ENCODE peak calls at places on chromosomes 3 and 15, in eight cellular contexts. T is thyroid gland; Q is foreskin fibroblast; E is CD8-positive, alpha-beta T cell; U is psoas muscle; Z is BJ; D is neural progenitor cell; K is IMR-90. M is an unnamed sample.

GRCh38 chr15:82767163-82767829 is 38.6 kb downstream of the FSD2 start:
- DNase-seq in T (no peak), Q (no peak), E (no peak), U (no peak), Z (no peak), D (no peak), K (no peak), M (no peak)

GRCh38 chr3:13019243-13019701 is 54.0 kb downstream of the IQSEC1 start:
- DNase-seq in T (peak), Q (peak), E (no peak), U (peak), Z (peak), D (peak), K (peak), M (no peak)

GRCh38 chr3:175337631-175338030 is 478.5 kb downstream of the NAALADL2 start:
- DNase-seq in T (no peak), Q (no peak), E (no peak), U (no peak), Z (no peak), D (no peak), K (no peak), M (no peak)

GRCh38 chr3:156725706-156726105 is 51.3 kb downstream of the TIPARP start:
- DNase-seq in T (no peak), Q (no peak), E (no peak), U (no peak), Z (no peak), D (no peak), K (no peak), M (no peak)

GRCh38 chr3:184601576-184602405 is 40.2 kb downstream of the EPHB3 start:
- DNase-seq in T (no peak), Q (no peak), E (no peak), U (peak), Z (no peak), D (peak), K (no peak), M (no peak)

GRCh38 chr3:48372377-48372770 is 355 bp downstream of the FBXW12 start:
- DNase-seq in T (no peak), Q (no peak), E (no peak), U (no peak), Z (no peak), D (no peak), K (no peak), M (no peak)

GRCh38 chr3:40899286-40899712 is 300.0 kb upstream of the CTNNB1 start:
- DNase-seq in T (no peak), Q (no peak), E (no peak), U (no peak), Z (no peak), D (no peak), K (no peak), M (no peak)

GRCh38 chr15:96390986-96391385 is 60.5 kb downstream of the NR2F2 start:
- DNase-seq in T (no peak), Q (no peak), E (no peak), U (no peak), Z (no peak), D (no peak), K (no peak), M (no peak)

GRCh38 chr3:155086041-155086440 is 5.9 kb downstream of the MME start:
- DNase-seq in T (no peak), Q (no peak), E (no peak), U (no peak), Z (no peak), D (no peak), K (no peak), M (no peak)

GRCh38 chr3:143040264-143040879 is 39.0 kb downstream of the U2SURP start:
- DNase-seq in T (no peak), Q (peak), E (no peak), U (no peak), Z (no peak), D (peak), K (peak), M (no peak)

GRCh38 chr15:71747128-71748083 is 62.9 kb upstream of the NR2E3 start:
- DNase-seq in T (no peak), Q (peak), E (no peak), U (no peak), Z (peak), D (no peak), K (peak), M (no peak)

GRCh38 chr3:99878005-99878404 is 60.3 kb downstream of the CMSS1 start:
- DNase-seq in T (no peak), Q (peak), E (no peak), U (no peak), Z (no peak), D (no peak), K (peak), M (no peak)

GRCh38 chr3:33636125-33636855 is 81.8 kb downstream of the CLASP2 start:
- DNase-seq in T (no peak), Q (peak), E (no peak), U (no peak), Z (no peak), D (peak), K (peak), M (no peak)

GRCh38 chr3:9932843-9933560 is 632 bp upstream of the CRELD1 start:
- DNase-seq in T (peak), Q (peak), E (peak), U (peak), Z (no peak), D (peak), K (peak), M (peak)

GRCh38 chr3:128554100-128554464 is 61.1 kb upstream of the GATA2 start:
- DNase-seq in T (no peak), Q (no peak), E (no peak), U (no peak), Z (no peak), D (no peak), K (peak), M (no peak)

GRCh38 chr3:162134571-162134970 is 638.0 kb downstream of the OTOL1 start:
- DNase-seq in T (no peak), Q (peak), E (no peak), U (no peak), Z (no peak), D (no peak), K (no peak), M (no peak)

GRCh38 chr15:87949214-87949933 is 307.2 kb downstream of the NTRK3 start:
- DNase-seq in T (no peak), Q (no peak), E (no peak), U (no peak), Z (no peak), D (no peak), K (no peak), M (no peak)

GRCh38 chr3:28267984-28268849 is 26.8 kb downstream of the CMC1 start:
- DNase-seq in T (no peak), Q (peak), E (no peak), U (no peak), Z (no peak), D (no peak), K (no peak), M (no peak)

GRCh38 chr3:71890356-71890931 is 105.5 kb upstream of the PROK2 start:
- DNase-seq in T (peak), Q (no peak), E (no peak), U (no peak), Z (no peak), D (no peak), K (no peak), M (no peak)
- TF ChIP-seq CTCF in T (no peak), Q (no peak), E (no peak), U (no peak), Z (no peak), D (no peak), K (no peak), M (no peak)

GRCh38 chr3:197906023-197906849 is 43.8 kb upstream of the RPL35A start:
- DNase-seq in T (peak), Q (peak), E (peak), U (peak), Z (peak), D (peak), K (peak), M (peak)
- TF ChIP-seq CTCF in T (peak), Q (peak), E (peak), U (peak), Z (peak), D (peak), K (peak), M (peak)

GRCh38 chr3:36792342-36792741 is 28.0 kb upstream of the DCLK3 start:
- DNase-seq in T (peak), Q (peak), E (no peak), U (no peak), Z (no peak), D (peak), K (peak), M (no peak)
- TF ChIP-seq CTCF in T (no peak), Q (peak), E (no peak), U (no peak), Z (peak), D (peak), K (peak), M (no peak)

GRCh38 chr3:158679547-158680000 is 7.1 kb upstream of the LXN start:
- DNase-seq in T (no peak), Q (peak), E (no peak), U (no peak), Z (no peak), D (no peak), K (peak), M (no peak)
- TF ChIP-seq CTCF in T (no peak), Q (no peak), E (no peak), U (no peak), Z (no peak), D (no peak), K (no peak), M (no peak)

DNA sequence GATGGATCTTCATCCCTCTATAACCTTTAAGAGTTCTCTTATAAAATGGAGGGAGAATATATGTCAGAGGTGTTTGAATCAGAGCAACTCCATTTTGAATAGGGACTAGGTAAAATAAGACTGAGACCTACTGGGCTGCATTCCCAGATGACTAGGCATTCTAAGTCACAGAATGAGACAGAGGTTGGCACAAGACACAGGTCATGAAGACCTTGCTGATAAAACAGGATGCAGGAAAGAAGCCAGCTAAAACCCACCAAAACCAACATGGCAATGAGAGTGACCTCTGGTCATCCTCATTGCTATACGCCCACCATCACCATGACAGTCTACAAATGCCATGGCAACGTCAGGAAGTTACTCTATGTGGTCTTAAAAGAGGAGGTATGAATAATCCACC is 211.0 kb downstream of the GBE1 start:
- DNase-seq in T (no peak), Q (peak), E (no peak), U (no peak), Z (no peak), D (no peak), K (peak), M (no peak)
- TF ChIP-seq CTCF in T (no peak), Q (no peak), E (no peak), U (no peak), Z (no peak), D (no peak), K (no peak), M (no peak)

GRCh38 chr3:181212271-181212670 is 222.7 kb upstream of the DNAJC19 start:
- DNase-seq in T (no peak), Q (no peak), E (no peak), U (no peak), Z (no peak), D (no peak), K (no peak), M (no peak)

GRCh38 chr3:181213347-181213746 is 223.8 kb upstream of the DNAJC19 start:
- DNase-seq in T (peak), Q (no peak), E (no peak), U (no peak), Z (no peak), D (no peak), K (no peak), M (no peak)

GRCh38 chr3:181210275-181210674 is 220.7 kb upstream of the DNAJC19 start:
- DNase-seq in T (no peak), Q (peak), E (no peak), U (no peak), Z (no peak), D (peak), K (peak), M (no peak)
- TF ChIP-seq CTCF in T (no peak), Q (no peak), E (no peak), U (peak), Z (no peak), D (peak), K (peak), M (no peak)

GRCh38 chr15:80778964-80779657 is at the start of gene CEMIP:
- DNase-seq in T (peak), Q (peak), E (no peak), U (peak), Z (no peak), D (peak), K (peak), M (no peak)
- TF ChIP-seq CTCF in T (peak), Q (peak), E (no peak), U (peak), Z (peak), D (peak), K (peak), M (peak)

GRCh38 chr3:11091791-11092190 is 62.5 kb upstream of the HRH1 start:
- DNase-seq in T (no peak), Q (no peak), E (no peak), U (no peak), Z (no peak), D (no peak), K (no peak), M (no peak)

GRCh38 chr3:11096266-11097135 is 57.8 kb upstream of the HRH1 start:
- DNase-seq in T (peak), Q (peak), E (no peak), U (peak), Z (peak), D (peak), K (peak), M (peak)

GRCh38 chr3:11093823-11094340 is 60.4 kb upstream of the HRH1 start:
- DNase-seq in T (no peak), Q (no peak), E (no peak), U (no peak), Z (no peak), D (no peak), K (no peak), M (no peak)

GRCh38 chr3:11099306-11099705 is 55.0 kb upstream of the HRH1 start:
- DNase-seq in T (no peak), Q (no peak), E (no peak), U (no peak), Z (no peak), D (no peak), K (no peak), M (no peak)

DNA sequence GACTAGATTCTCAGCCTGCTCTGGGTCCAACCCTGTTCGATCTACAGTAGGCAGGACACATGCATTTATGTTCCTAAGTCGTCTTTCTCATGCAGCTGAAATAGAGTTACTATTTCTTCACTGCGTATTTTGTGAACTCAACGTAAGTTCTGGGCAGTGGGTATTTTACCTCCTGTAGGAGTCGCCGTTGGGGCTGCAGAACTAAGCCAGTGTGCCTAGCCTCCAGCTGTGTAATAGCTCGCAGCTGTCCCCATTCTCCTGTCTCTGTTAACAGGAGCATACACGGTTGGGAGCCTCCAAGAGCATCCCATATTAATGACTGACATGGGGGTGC is 58.4 kb upstream of the HRH1 start:
- DNase-seq in T (no peak), Q (no peak), E (no peak), U (no peak), Z (no peak), D (peak), K (peak), M (no peak)
- TF ChIP-seq CTCF in T (no peak), Q (peak), E (no peak), U (no peak), Z (peak), D (peak), K (peak), M (no peak)

M was measured in CD14-positive monocyte.